ENCODE peak calls at places on chromosomes 1 and 21, in four cellular contexts. V is tibial artery, R is brain microvascular endothelial cell, J is ovary. Z is an unnamed sample.

GRCh38 chr1:58576727-58577675 is at the start of gene TACSTD2:
- DNase-seq in V (peak), R (no peak), J (no peak), Z (no peak)

GRCh38 chr1:239434181-239434580 is 47.8 kb downstream of the CHRM3 start:
- DNase-seq in V (no peak), R (no peak), J (no peak), Z (no peak)

GRCh38 chr1:173661763-173662162 is 7.9 kb downstream of the ANKRD45 start:
- DNase-seq in V (no peak), R (no peak), J (no peak), Z (no peak)

GRCh38 chr1:231359113-231359512 is 21.0 kb downstream of the SPRTN start:
- DNase-seq in V (peak), R (peak), J (no peak), Z (peak)

GRCh38 chr1:205244383-205244782 is 16.6 kb downstream of the TMCC2 start:
- DNase-seq in V (no peak), R (no peak), J (no peak), Z (no peak)

GRCh38 chr21:44954281-44954771 is 14.5 kb downstream of the SLX9 start:
- DNase-seq in V (no peak), R (no peak), J (no peak), Z (no peak)

GRCh38 chr1:36248250-36248894 is 24.1 kb downstream of the THRAP3 start:
- DNase-seq in V (peak), R (peak), J (peak), Z (peak)

GRCh38 chr1:94864821-94865220 is 44.7 kb downstream of the SLC44A3 start:
- DNase-seq in V (no peak), R (no peak), J (peak), Z (no peak)

GRCh38 chr1:201444792-201445191 is 23.3 kb upstream of the TNNI1 start:
- DNase-seq in V (no peak), R (peak), J (no peak), Z (no peak)

GRCh38 chr1:182120411-182121258 is 59.1 kb upstream of the ZNF648 start:
- DNase-seq in V (no peak), R (peak), J (peak), Z (no peak)

GRCh38 chr1:227192163-227192562 is 126.1 kb downstream of the CDC42BPA start:
- DNase-seq in V (peak), R (peak), J (no peak), Z (peak)

GRCh38 chr1:9326596-9326995 is 33.9 kb downstream of the SPSB1 start:
- DNase-seq in V (no peak), R (peak), J (peak), Z (peak)

GRCh38 chr21:20388400-20388799 is 609.8 kb upstream of the NCAM2 start:
- DNase-seq in V (no peak), R (no peak), J (no peak), Z (no peak)

GRCh38 chr21:37383066-37383465 is 16.5 kb downstream of the DYRK1A start:
- DNase-seq in V (no peak), R (no peak), J (no peak), Z (no peak)

GRCh38 chr1:211259596-211260126 is 495 bp downstream of the RCOR3 start:
- DNase-seq in V (peak), R (no peak), J (peak), Z (no peak)

GRCh38 chr1:39378377-39378776 is 113.1 kb upstream of the BMP8A start:
- DNase-seq in V (no peak), R (no peak), J (no peak), Z (no peak)

GRCh38 chr21:35427320-35428040 is 378.4 kb upstream of the RUNX1 start:
- DNase-seq in V (peak), R (no peak), J (no peak), Z (no peak)

GRCh38 chr1:22056921-22057320 is 4.4 kb downstream of the CDC42 start:
- DNase-seq in V (no peak), R (no peak), J (no peak), Z (no peak)

GRCh38 chr1:6148497-6149241 is 31.5 kb downstream of the CHD5 start:
- DNase-seq in V (no peak), R (peak), J (peak), Z (no peak)

GRCh38 chr1:54553781-54554313 is 5.8 kb downstream of the ACOT11 start:
- DNase-seq in V (no peak), R (no peak), J (no peak), Z (no peak)

GRCh38 chr1:26289158-26290059 is 9.5 kb downstream of the SH3BGRL3 start:
- DNase-seq in V (no peak), R (no peak), J (no peak), Z (no peak)
- H3K27ac ChIP-seq in V (no peak), R (no peak), J (no peak), Z (no peak)

DNA sequence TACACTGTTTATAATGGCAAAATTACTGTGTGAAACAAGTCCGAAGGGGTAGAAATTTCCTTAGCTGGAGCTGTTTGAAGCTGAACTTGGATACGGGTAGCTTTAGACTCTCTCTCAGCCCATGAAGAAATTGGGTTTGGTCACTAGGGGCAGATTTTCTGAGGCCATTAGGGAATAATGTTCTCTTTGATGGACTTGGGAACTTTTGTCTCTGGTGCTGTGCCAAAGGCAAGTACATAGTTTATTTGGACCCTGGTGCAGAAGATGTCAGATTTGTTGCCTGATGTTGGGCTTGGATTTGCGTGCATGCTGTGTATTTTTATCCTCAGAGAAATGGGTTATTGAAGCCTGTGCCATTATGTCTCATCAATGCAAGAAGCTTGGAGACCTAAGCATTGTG is 109.6 kb downstream of the VPS13D start:
- DNase-seq in V (no peak), R (no peak), J (no peak), Z (no peak)
- TF ChIP-seq CTCF in V (peak), R (peak), J (no peak), Z (peak)

GRCh38 chr1:162168261-162168660 is 98.8 kb downstream of the NOS1AP start:
- DNase-seq in V (no peak), R (no peak), J (no peak), Z (no peak)
- H3K27ac ChIP-seq in V (no peak), R (no peak), J (no peak), Z (no peak)

GRCh38 chr1:86981482-86982311 is 67.3 kb downstream of the HS2ST1 start:
- DNase-seq in V (no peak), R (no peak), J (no peak), Z (no peak)
- TF ChIP-seq CTCF in V (no peak), R (no peak), J (no peak), Z (no peak)

DNA sequence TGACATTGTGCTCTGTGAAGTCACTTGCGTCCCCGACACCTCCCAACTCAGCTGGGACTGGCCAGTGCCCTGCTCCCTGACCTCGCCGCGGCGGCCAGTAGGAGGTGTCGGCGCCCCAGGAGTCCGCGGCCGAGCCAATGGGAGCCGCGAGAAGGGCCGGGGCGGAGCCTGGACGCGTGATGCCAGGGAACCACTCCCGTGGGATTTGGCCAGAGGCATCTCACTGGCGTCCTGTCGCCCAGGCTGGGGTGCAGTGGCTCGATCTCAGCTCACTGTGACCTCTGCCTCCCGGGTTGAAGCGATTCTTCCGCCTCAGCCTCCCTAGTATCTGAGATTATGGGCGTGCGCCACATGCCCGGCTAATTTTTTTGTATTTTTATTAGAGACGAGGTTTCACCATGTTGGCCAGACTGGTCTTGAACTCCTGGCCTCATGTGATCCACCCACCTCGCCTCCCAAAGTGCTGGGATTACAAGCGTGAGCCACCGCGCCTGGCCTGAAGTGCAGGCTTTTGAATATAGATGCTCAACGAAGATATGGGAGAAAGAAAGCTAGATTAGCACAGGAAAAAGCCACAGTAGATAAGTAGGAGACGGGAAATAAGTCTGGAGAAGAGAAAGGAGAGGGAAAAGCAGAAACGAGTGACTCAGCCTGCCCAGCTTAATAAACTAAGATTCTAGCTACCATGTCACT is 38.0 kb downstream of the ZBTB8OS start:
- DNase-seq in V (peak), R (peak), J (peak), Z (no peak)
- H3K27ac ChIP-seq in V (peak), R (no peak), J (no peak), Z (no peak)

GRCh38 chr1:93633313-93633712 is 48.3 kb downstream of the BCAR3 start:
- DNase-seq in V (no peak), R (no peak), J (no peak), Z (no peak)
- TF ChIP-seq CTCF in V (no peak), R (no peak), J (no peak), Z (no peak)